ENCODE peak calls at places on chromosomes 7 and 10, in six cellular contexts. X is effector CD4-positive, alpha-beta T cell; B is retinal pigment epithelial cell; Z is sigmoid colon; I is GM03348; C is heart right ventricle. V is an unnamed sample.

GRCh38 chr7:157547102-157547501 is 210.3 kb downstream of the DNAJB6 start:
- DNase-seq in X (no peak), B (no peak), Z (no peak), I (no peak), C (no peak), V (no peak)

GRCh38 chr10:98486421-98486820 is 39.7 kb upstream of the HPS1 start:
- DNase-seq in X (no peak), B (no peak), Z (no peak), I (peak; percentile 84), C (no peak), V (peak; percentile 92)

GRCh38 chr7:7639421-7639820 is 1.1 kb upstream of the UMAD1 start:
- DNase-seq in X (no peak), B (no peak), Z (no peak), I (peak; percentile 1), C (no peak), V (no peak)

GRCh38 chr7:33832326-33832725 is 73.0 kb upstream of the BMPER start:
- DNase-seq in X (no peak), B (no peak), Z (no peak), I (peak; percentile 24), C (no peak), V (peak; percentile 61)

GRCh38 chr7:50854247-50854646 is 71.6 kb upstream of the GRB10 start:
- DNase-seq in X (no peak), B (no peak), Z (no peak), I (no peak), C (no peak), V (no peak)

GRCh38 chr7:138919912-138920311 is 61.3 kb downstream of the KIAA1549 start:
- DNase-seq in X (no peak), B (no peak), Z (no peak), I (no peak), C (no peak), V (no peak)

GRCh38 chr10:14953452-14954000 is 370 bp downstream of the DCLRE1C start:
- DNase-seq in X (no peak), B (peak; percentile 10), Z (peak; percentile 77), I (peak; percentile 72), C (no peak), V (peak; percentile 80)

GRCh38 chr10:111148025-111148424 is 71.2 kb downstream of the ADRA2A start:
- DNase-seq in X (no peak), B (no peak), Z (no peak), I (no peak), C (no peak), V (no peak)

GRCh38 chr7:42950417-42950816 is 18.2 kb downstream of the MRPL32 start:
- DNase-seq in X (no peak), B (no peak), Z (no peak), I (no peak), C (no peak), V (no peak)

GRCh38 chr7:17663056-17663675 is 277.1 kb downstream of the SNX13 start:
- DNase-seq in X (no peak), B (no peak), Z (no peak), I (peak; percentile 76), C (no peak), V (peak; percentile 83)

GRCh38 chr10:118844731-118845573 is 90.2 kb upstream of the CACUL1 start:
- DNase-seq in X (no peak), B (peak; percentile 96), Z (no peak), I (no peak), C (no peak), V (peak; percentile 27)

GRCh38 chr10:17643339-17643754 is 604 bp upstream of the STAM start:
- DNase-seq in X (no peak), B (peak; percentile 68), Z (peak; percentile 80), I (peak; percentile 87), C (peak; percentile 58), V (peak; percentile 91)

GRCh38 chr10:79112898-79113431 is 44.2 kb downstream of the ZMIZ1 start:
- DNase-seq in X (no peak), B (no peak), Z (peak; percentile 91), I (peak; percentile 87), C (peak; percentile 54), V (peak; percentile 78)